ENCODE peak calls at places on chromosomes 3 and 15, in five cellular contexts. F is lower lobe of right lung; R is H4; Q is stimulated activated naive B cell treated with anti-CD40 and anti-IgM and Interleukin-4, amounts not matched to agents 10 μg/mL and 1 μg/mL and 100 μg/mL, for 72 hours; A is MM.1S. T is an unnamed sample.

GRCh38 chr3:46397111-46397510 is 9.8 kb downstream of the CCR5AS start:
- DNase-seq in F (no peak), R (no peak), Q (no peak), A (no peak), T (no peak)

GRCh38 chr3:187706966-187707365 is 4.6 kb upstream of the RTP2 start:
- DNase-seq in F (peak; percentile 73), R (no peak), Q (no peak), A (no peak), T (no peak)

GRCh38 chr15:31077181-31077580 is 24.3 kb downstream of the TRPM1 start:
- DNase-seq in F (no peak), R (no peak), Q (no peak), A (peak; percentile 83), T (no peak)

GRCh38 chr3:37520802-37521350 is 340.8 kb upstream of the CTDSPL start:
- DNase-seq in F (no peak), R (no peak), Q (no peak), A (no peak), T (no peak)

GRCh38 chr3:156413293-156413912 is 141.5 kb downstream of the SSR3 start:
- DNase-seq in F (no peak), R (no peak), Q (no peak), A (no peak), T (no peak)

GRCh38 chr15:68019814-68020525 is 34.1 kb upstream of the PIAS1 start:
- DNase-seq in F (no peak), R (no peak), Q (no peak), A (no peak), T (no peak)

GRCh38 chr15:36432162-36432561 is 147.3 kb upstream of the CDIN1 start:
- DNase-seq in F (no peak), R (peak; percentile 15), Q (no peak), A (no peak), T (no peak)

GRCh38 chr15:41423979-41424659 is 7.2 kb downstream of the RTF1 start:
- DNase-seq in F (no peak), R (no peak), Q (no peak), A (peak; percentile 81), T (no peak)

GRCh38 chr3:152657002-152657400 is 177.9 kb upstream of the P2RY1 start:
- DNase-seq in F (no peak), R (no peak), Q (no peak), A (no peak), T (no peak)

GRCh38 chr3:195270350-195271115 is 426 bp downstream of the XXYLT1 start:
- DNase-seq in F (no peak), R (peak; percentile 61), Q (peak; percentile 31), A (peak; percentile 82), T (peak; percentile 89)

GRCh38 chr3:104909721-104910120 is 457.0 kb upstream of the ALCAM start:
- DNase-seq in F (no peak), R (peak; percentile 7), Q (no peak), A (no peak), T (no peak)

GRCh38 chr3:184368804-184369183 is 7.3 kb downstream of the POLR2H start:
- DNase-seq in F (no peak), R (no peak), Q (no peak), A (no peak), T (no peak)

GRCh38 chr3:42732196-42732828 is 29.7 kb upstream of the HHATL start:
- DNase-seq in F (no peak), R (no peak), Q (no peak), A (no peak), T (peak; percentile 43)

GRCh38 chr3:132265008-132265407 is 52.2 kb upstream of the ACP3 start:
- DNase-seq in F (no peak), R (no peak), Q (no peak), A (no peak), T (no peak)

GRCh38 chr3:13009132-13009945 is 63.9 kb downstream of the IQSEC1 start:
- DNase-seq in F (peak; percentile 90), R (peak; percentile 64), Q (peak; percentile 78), A (peak; percentile 89), T (peak; percentile 81)

GRCh38 chr3:89527736-89528335 is 420.4 kb downstream of the EPHA3 start:
- DNase-seq in F (no peak), R (no peak), Q (no peak), A (no peak), T (no peak)

GRCh38 chr3:17412950-17413530 is 329.4 kb downstream of the TBC1D5 start:
- DNase-seq in F (no peak), R (peak; percentile 49), Q (no peak), A (peak; percentile 76), T (peak; percentile 21)

GRCh38 chr15:81809543-81809942 is 236.3 kb downstream of the MEX3B start:
- DNase-seq in F (no peak), R (peak; percentile 83), Q (peak; percentile 20), A (peak; percentile 72), T (peak; percentile 10)

GRCh38 chr3:40258555-40258954 is 51.0 kb upstream of the EIF1B start:
- DNase-seq in F (no peak), R (peak; percentile 60), Q (no peak), A (no peak), T (no peak)

GRCh38 chr3:178340523-178340922 is 195.7 kb upstream of the KCNMB2 start:
- DNase-seq in F (no peak), R (no peak), Q (no peak), A (no peak), T (no peak)

T was measured in Calu3.